ENCODE peak calls at places on chromosomes 13 and 19, in five cellular contexts. V is endothelial cell of umbilical vein, B is fibroblast of lung, M is germinal center, S is IMR-90. E is an unnamed sample.

GRCh38 chr13:108496364-108497215 is 132.8 kb upstream of the MYO16 start:
- DNase-seq in B (peak; percentile 16), M (no peak), V (no peak), S (no peak), E (no peak)

GRCh38 chr19:19280561-19280960 is 7.5 kb upstream of the TM6SF2 start:
- DNase-seq in V (no peak), S (peak; percentile 5), B (peak; percentile 21), M (no peak), E (no peak)

GRCh38 chr19:45253396-45254027 is 2.4 kb downstream of the MARK4 start:
- DNase-seq in V (no peak), M (no peak), S (peak; percentile 21), B (no peak), E (no peak)

GRCh38 chr13:81377926-81378325 is 1037.0 kb upstream of the SPRY2 start:
- DNase-seq in V (no peak), S (no peak), M (no peak), B (no peak), E (no peak)

GRCh38 chr13:75769141-75769905 is 133.2 kb downstream of the LMO7 start:
- DNase-seq in S (no peak), V (no peak), B (no peak), M (no peak), E (no peak)

GRCh38 chr13:51674276-51674675 is 90.0 kb downstream of the WDFY2 start:
- DNase-seq in B (no peak), V (no peak), S (no peak), M (no peak), E (no peak)

GRCh38 chr19:19259741-19260140 is 13.4 kb downstream of the TM6SF2 start:
- DNase-seq in M (peak; percentile 65), V (peak; percentile 18), B (peak; percentile 14), S (peak; percentile 11), E (no peak)

GRCh38 chr19:38661996-38662395 is 14.5 kb downstream of the ACTN4 start:
- DNase-seq in M (no peak), V (peak; percentile 26), S (no peak), B (no peak), E (no peak)

GRCh38 chr13:60384911-60385310 is 12.1 kb upstream of the TDRD3 start:
- DNase-seq in V (no peak), B (no peak), M (no peak), S (no peak), E (no peak)

GRCh38 chr13:89554801-89555200 is 1792.7 kb upstream of the MIR17HG start:
- DNase-seq in B (no peak), V (no peak), M (no peak), S (no peak), E (no peak)

GRCh38 chr19:41821003-41821735 is 23.3 kb downstream of the LYPD4 start:
- DNase-seq in V (peak; percentile 53), S (peak; percentile 15), M (peak; percentile 88), B (peak; percentile 15), E (peak; percentile 81)

GRCh38 chr13:97005631-97006262 is 11.5 kb upstream of the OXGR1 start:
- DNase-seq in B (peak; percentile 63), V (no peak), M (no peak), S (peak; percentile 76), E (no peak)

GRCh38 chr19:48635966-48636858 is 967 bp downstream of the DBP start:
- DNase-seq in S (no peak), M (no peak), B (no peak), V (no peak), E (no peak)